ENCODE peak calls at places on chromosomes 3 and 15, in seven cellular contexts. E is RWPE1, J is nucleus accumbens, Y is NCI-H1694 treated with DMSO at 0.1 percent for 48 hours, P is kidney tubule cell, A is germinal center, D is HuH-7. U is an unnamed sample.

GRCh38 chr3:11478167-11478566 is 165.5 kb downstream of the VGLL4 start:
- DNase-seq in Y (no peak), A (no peak), D (no peak), J (no peak), P (no peak), E (no peak), U (no peak)

GRCh38 chr3:187490366-187490765 is 122.2 kb downstream of the RTP4 start:
- DNase-seq in Y (no peak), P (peak), E (no peak), D (no peak), A (no peak), J (no peak), U (no peak)

GRCh38 chr15:40279437-40280141 is 3.3 kb downstream of the ANKRD63 start:
- DNase-seq in D (peak), E (peak), A (peak), Y (peak), J (peak), P (peak), U (peak)

GRCh38 chr3:155805802-155806618 is at the start of gene C3orf33:
- DNase-seq in A (peak), D (peak), J (peak), E (peak), P (peak), Y (peak), U (peak)

GRCh38 chr3:73605861-73606260 is 18.9 kb downstream of the PDZRN3 start:
- DNase-seq in J (no peak), E (no peak), P (no peak), Y (no peak), A (no peak), D (no peak), U (no peak)

GRCh38 chr3:192819001-192819569 is 91.7 kb upstream of the FGF12 start:
- DNase-seq in D (no peak), A (no peak), J (no peak), Y (no peak), E (peak), P (peak), U (no peak)

GRCh38 chr15:75197062-75197630 is 4.5 kb upstream of the C15orf39 start:
- DNase-seq in D (no peak), Y (no peak), E (no peak), P (no peak), J (no peak), A (no peak), U (no peak)

GRCh38 chr3:105606052-105606451 is 239.3 kb downstream of the ALCAM start:
- DNase-seq in J (no peak), P (peak), Y (no peak), E (no peak), A (no peak), D (no peak), U (no peak)

GRCh38 chr15:59022188-59022587 is 34.7 kb downstream of the RNF111 start:
- DNase-seq in Y (no peak), P (no peak), A (no peak), J (no peak), E (no peak), D (no peak), U (no peak)

GRCh38 chr15:48675436-48675835 is 29.9 kb upstream of the FBN1 start:
- DNase-seq in J (no peak), A (no peak), D (no peak), Y (no peak), P (no peak), E (no peak), U (no peak)

GRCh38 chr15:67670647-67671305 is 128.3 kb downstream of the MAP2K5 start:
- DNase-seq in E (no peak), J (no peak), Y (no peak), P (no peak), D (no peak), A (no peak), U (no peak)

U was measured in MV-4-11.